ENCODE peak calls at places on chromosome 3, in five cellular contexts. W, F, G, V and J are unnamed samples.

GRCh38 chr3:181700168-181701087 is 11.3 kb upstream of the SOX2 start:
- DNase-seq in F (peak), V (no peak), G (no peak), W (no peak), J (no peak)

GRCh38 chr3:55718475-55718874 is 231.4 kb upstream of the WNT5A start:
- DNase-seq in G (no peak), F (no peak), V (peak), W (no peak), J (no peak)

GRCh38 chr3:57544181-57545125 is at the start of gene DNAH12:
- DNase-seq in G (peak), V (peak), F (peak), W (no peak), J (no peak)

GRCh38 chr3:124701687-124702086 is 28.6 kb upstream of the UMPS start:
- DNase-seq in G (peak), F (no peak), V (peak), W (no peak), J (peak)

GRCh38 chr3:148584438-148584837 is 113.3 kb upstream of the AGTR1 start:
- DNase-seq in W (no peak), F (no peak), V (no peak), G (no peak), J (no peak)

GRCh38 chr3:143806043-143806442 is 42.2 kb downstream of the SLC9A9 start:
- DNase-seq in F (no peak), V (no peak), G (no peak), W (no peak), J (no peak)

GRCh38 chr3:153330891-153331290 is 168.9 kb downstream of the RAP2B start:
- DNase-seq in V (no peak), G (no peak), F (no peak), W (no peak), J (no peak)

GRCh38 chr3:66490214-66490613 is 10.6 kb downstream of the LRIG1 start:
- DNase-seq in W (no peak), V (peak), G (no peak), F (no peak), J (no peak)

GRCh38 chr3:168974628-168975403 is 688.7 kb downstream of the MECOM start:
- DNase-seq in V (no peak), F (no peak), G (no peak), W (no peak), J (no peak)

GRCh38 chr3:123090700-123091585 is 24.1 kb downstream of the PDIA5 start:
- DNase-seq in F (no peak), V (no peak), W (no peak), G (no peak), J (no peak)

GRCh38 chr3:94405258-94406035 is 342.6 kb downstream of the NSUN3 start:
- DNase-seq in F (no peak), V (peak), W (no peak), G (peak), J (no peak)

GRCh38 chr3:75262661-75263060 is 401.5 kb upstream of the FRG2C start:
- DNase-seq in G (no peak), F (no peak), V (no peak), W (no peak), J (no peak)

GRCh38 chr3:61111764-61112163 is 139.5 kb downstream of the FHIT start:
- DNase-seq in G (no peak), W (no peak), F (no peak), V (no peak), J (no peak)

GRCh38 chr3:56467801-56468183 is 475 bp downstream of the ERC2 start:
- DNase-seq in G (no peak), V (no peak), F (no peak), W (no peak), J (no peak)

GRCh38 chr3:196082471-196082971 is 631 bp upstream of the TFRC start:
- DNase-seq in G (no peak), W (no peak), F (peak), V (no peak), J (no peak)

GRCh38 chr3:11737742-11738141 is 94.0 kb upstream of the VGLL4 start:
- DNase-seq in V (no peak), F (no peak), G (no peak), W (no peak), J (no peak)

GRCh38 chr3:137035631-137036030 is 77.8 kb downstream of the IL20RB start:
- DNase-seq in G (no peak), W (no peak), F (peak), V (no peak), J (no peak)

GRCh38 chr3:96478496-96478895 is 335.9 kb upstream of the EPHA6 start:
- DNase-seq in V (peak), G (no peak), F (no peak), W (no peak), J (no peak)

GRCh38 chr3:184395320-184395660 is 15.4 kb downstream of the CHRD start:
- DNase-seq in V (no peak), W (no peak), F (no peak), G (no peak), J (no peak)

GRCh38 chr3:58249358-58250092 is 11.9 kb downstream of the ABHD6 start:
- DNase-seq in W (no peak), G (no peak), V (no peak), F (peak), J (no peak)

GRCh38 chr3:178856804-178857203 is 214.8 kb downstream of the ZMAT3 start:
- DNase-seq in W (no peak), V (no peak), F (no peak), G (no peak), J (no peak)

GRCh38 chr3:190494907-190495306 is 19.0 kb upstream of the IL1RAP start:
- DNase-seq in F (no peak), V (no peak), G (no peak), W (no peak), J (no peak)

GRCh38 chr3:155958676-155959075 is 88.2 kb downstream of the GMPS start:
- DNase-seq in G (no peak), F (no peak), W (no peak), V (no peak), J (no peak)

DNA sequence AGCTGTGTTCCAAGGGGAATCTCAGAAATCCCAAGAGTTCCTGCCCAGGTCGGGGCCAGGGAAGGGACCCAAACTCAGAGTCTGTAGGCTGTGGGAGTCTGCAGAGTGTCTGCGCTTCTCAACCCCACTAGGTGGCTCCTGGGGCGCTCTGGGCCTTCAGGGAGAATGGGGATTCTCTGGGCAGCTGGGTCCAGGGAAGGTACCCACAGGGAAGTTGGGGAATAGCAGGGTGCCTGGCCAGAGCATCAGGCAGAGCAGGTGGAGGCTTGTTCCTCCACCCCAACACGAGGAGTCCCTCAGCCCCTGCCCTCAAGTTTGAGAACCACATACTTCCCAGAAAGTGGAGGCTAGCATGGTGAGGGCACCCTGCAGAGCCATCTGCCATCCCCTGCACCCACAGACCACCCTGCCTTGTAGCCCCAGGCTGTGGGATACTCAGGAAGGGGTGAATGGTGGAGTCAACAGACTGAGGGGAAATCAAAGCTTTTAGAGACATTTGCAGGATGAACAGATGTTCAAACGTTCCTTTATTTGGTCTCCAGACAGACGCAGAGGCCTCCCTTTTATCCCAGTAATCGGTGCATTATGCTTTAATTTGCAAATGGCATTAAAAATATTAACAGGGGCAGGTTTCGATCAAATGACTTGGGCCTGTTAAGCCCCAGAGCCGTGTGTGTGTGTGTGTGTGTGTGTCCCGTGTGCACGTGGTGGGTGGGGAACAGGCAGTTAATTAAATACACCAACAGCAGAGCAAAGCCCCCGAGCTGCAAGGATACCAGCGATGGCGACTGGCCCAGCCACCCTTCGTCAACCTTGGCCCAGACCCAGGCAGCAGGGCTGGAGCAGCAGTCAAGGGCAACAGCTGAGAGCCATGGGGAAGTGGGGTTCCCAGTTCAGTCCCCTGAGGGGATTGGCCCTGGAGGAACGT is 57.7 kb downstream of the DNAJB8 start:
- DNase-seq in V (no peak), W (no peak), G (no peak), F (peak), J (no peak)
- H3K4me3 ChIP-seq in V (no peak), W (no peak), G (no peak), F (peak), J (no peak)

DNA sequence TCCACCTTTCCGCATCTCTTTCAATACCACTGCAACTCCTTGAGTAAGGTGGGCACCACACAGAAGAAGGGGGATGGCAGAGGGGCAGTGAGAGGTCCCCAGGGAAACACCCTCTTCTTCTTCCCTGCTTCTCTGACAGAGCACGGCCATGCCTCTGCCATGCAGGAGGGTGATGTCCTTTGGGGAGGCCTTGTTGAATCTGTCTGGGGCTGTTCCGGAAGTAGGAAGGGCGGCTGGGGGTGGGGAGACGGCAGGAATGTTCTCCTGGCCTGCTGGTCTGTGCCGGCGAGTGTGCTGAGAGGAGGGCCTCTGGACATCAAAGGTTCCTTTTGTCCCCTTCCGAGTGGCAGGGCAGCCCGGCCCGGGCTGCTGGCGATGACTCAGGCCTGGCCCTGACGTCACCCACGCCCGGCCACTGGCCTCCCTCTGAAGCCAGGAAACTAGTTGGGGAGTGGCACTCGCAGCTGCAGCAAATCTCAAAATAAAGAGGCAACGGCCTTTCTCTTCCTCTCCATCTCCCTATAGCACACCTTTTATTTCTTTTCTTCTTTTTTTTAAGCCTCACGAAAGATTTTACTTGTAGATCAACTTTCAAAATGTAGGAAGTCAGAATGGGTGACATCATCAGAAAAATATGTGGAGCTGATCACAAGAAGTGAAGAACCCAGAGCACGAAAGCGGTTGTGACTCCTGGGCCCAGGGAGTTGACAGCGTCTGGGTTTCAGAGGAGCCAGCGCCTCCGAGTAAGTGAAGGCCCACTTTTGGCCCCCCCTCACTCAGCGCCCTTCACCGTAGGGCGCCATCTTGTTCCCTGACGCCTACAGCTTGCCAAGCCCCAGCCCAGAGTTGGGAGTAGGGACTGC is at the start of gene ZBTB38:
- DNase-seq in F (peak), V (peak), W (no peak), G (peak), J (no peak)
- H3K4me3 ChIP-seq in F (peak), V (peak), W (no peak), G (peak), J (peak)

GRCh38 chr3:16176391-16177030 is 2.0 kb downstream of the GALNT15 start:
- DNase-seq in V (no peak), W (no peak), G (no peak), F (no peak), J (no peak)

GRCh38 chr3:16179261-16179660 is 4.8 kb downstream of the GALNT15 start:
- DNase-seq in F (no peak), W (no peak), G (no peak), V (no peak), J (no peak)

GRCh38 chr3:16178628-16178988 is 4.1 kb downstream of the GALNT15 start:
- DNase-seq in F (no peak), G (no peak), V (no peak), W (no peak), J (no peak)

GRCh38 chr3:16179771-16180736 is 5.6 kb downstream of the GALNT15 start:
- DNase-seq in F (no peak), W (no peak), G (no peak), V (peak), J (no peak)

GRCh38 chr3:16177962-16178627 is 3.6 kb downstream of the GALNT15 start:
- DNase-seq in F (peak), V (peak), W (peak), G (peak), J (no peak)
- H3K4me3 ChIP-seq in F (no peak), V (peak), W (no peak), G (peak), J (peak)

GRCh38 chr3:134054881-134055280 is 25.2 kb upstream of the SLCO2A1 start:
- DNase-seq in G (peak), F (no peak), V (no peak), W (no peak), J (no peak)
- H3K4me3 ChIP-seq in G (no peak), F (no peak), V (no peak), W (no peak), J (no peak)

GRCh38 chr3:25781145-25781757 is 2.0 kb downstream of the NGLY1 start:
- DNase-seq in F (peak), W (no peak), V (no peak), G (no peak), J (no peak)
- H3K4me3 ChIP-seq in F (peak), W (no peak), V (no peak), G (no peak), J (no peak)

GRCh38 chr3:114293846-114294245 is at the start of gene TIGIT:
- DNase-seq in V (no peak), F (no peak), W (no peak), G (no peak), J (no peak)
- H3K4me3 ChIP-seq in V (no peak), F (no peak), W (no peak), G (no peak), J (no peak)